ENCODE peak calls at places on chromosomes 2 and 18, in four cellular contexts. F is HCEC 1CT, G is HT-29, X is Calu3. P is an unnamed sample.

GRCh38 chr2:126990605-126991532 is 92.2 kb downstream of the TEX51 start:
- DNase-seq in F (no peak), G (no peak), X (no peak), P (peak)

GRCh38 chr2:141109633-141110032 is 1021.2 kb downstream of the LRP1B start:
- DNase-seq in F (peak), G (peak), X (no peak), P (peak)

GRCh38 chr2:166157578-166157977 is 29.8 kb upstream of the SCN1A start:
- DNase-seq in F (no peak), G (no peak), X (no peak), P (no peak)

GRCh38 chr2:127195140-127196074 is 24.7 kb downstream of the CYP27C1 start:
- DNase-seq in F (no peak), G (no peak), X (no peak), P (no peak)

GRCh38 chr2:28428486-28428885 is 35.8 kb downstream of the FOSL2 start:
- DNase-seq in F (no peak), G (no peak), X (no peak), P (no peak)

GRCh38 chr2:107168141-107168540 is 282.2 kb upstream of the ST6GAL2 start:
- DNase-seq in F (no peak), G (no peak), X (no peak), P (no peak)

GRCh38 chr2:230358305-230358704 is 31.3 kb downstream of the SP140L start:
- DNase-seq in F (peak), G (no peak), X (no peak), P (no peak)

GRCh38 chr2:208269091-208269490 is 3.0 kb downstream of the PIKFYVE start:
- DNase-seq in F (no peak), G (no peak), X (no peak), P (peak)

GRCh38 chr2:220847006-220847405 is 725.1 kb downstream of the EPHA4 start:
- DNase-seq in F (no peak), G (no peak), X (no peak), P (no peak)

GRCh38 chr18:48608581-48608980 is 69.8 kb downstream of the CTIF start:
- DNase-seq in F (no peak), G (no peak), X (no peak), P (no peak)

P was measured in HepG2.